ENCODE peak calls at places on chromosome 3, in seven cellular contexts. Q is stomach, B is SK-N-SH, U is transverse colon, Y is suprapubic skin, S is HCT116, K is GM23338. D is an unnamed sample.

GRCh38 chr3:196842567-196843434 is 24.9 kb upstream of the SENP5 start:
- DNase-seq in Q (no peak), B (no peak), U (no peak), Y (no peak), S (no peak), K (no peak), D (no peak)

GRCh38 chr3:29763115-29763514 is 482.2 kb downstream of the RBMS3 start:
- DNase-seq in Q (no peak), B (no peak), U (no peak), Y (no peak), S (no peak), K (no peak), D (no peak)

GRCh38 chr3:101070260-101071121 is 77.3 kb upstream of the ABI3BP start:
- DNase-seq in Q (peak), B (peak), U (peak), Y (no peak), S (peak), K (peak), D (no peak)

GRCh38 chr3:62210016-62210415 is 163.3 kb downstream of the FEZF2 start:
- DNase-seq in Q (no peak), B (no peak), U (no peak), Y (no peak), S (no peak), K (no peak), D (no peak)

GRCh38 chr3:132016061-132017041 is 18.5 kb downstream of the CPNE4 start:
- DNase-seq in Q (no peak), B (no peak), U (no peak), Y (no peak), S (no peak), K (no peak), D (no peak)

GRCh38 chr3:100002599-100003350 is 111.5 kb downstream of the FILIP1L start:
- DNase-seq in Q (peak), B (no peak), U (peak), Y (no peak), S (peak), K (no peak), D (no peak)

GRCh38 chr3:79461129-79461792 is 306.5 kb downstream of the ROBO1 start:
- DNase-seq in Q (no peak), B (peak), U (no peak), Y (no peak), S (no peak), K (no peak), D (no peak)

GRCh38 chr3:58356054-58356453 is 23.4 kb downstream of the PXK start:
- DNase-seq in Q (no peak), B (peak), U (peak), Y (no peak), S (no peak), K (no peak), D (no peak)

GRCh38 chr3:119494597-119494996 is 3.8 kb upstream of the TIMMDC1 start:
- DNase-seq in Q (no peak), B (no peak), U (no peak), Y (no peak), S (no peak), K (peak), D (no peak)

GRCh38 chr3:16936233-16936632 is 51.5 kb downstream of the PLCL2 start:
- DNase-seq in Q (no peak), B (no peak), U (no peak), Y (no peak), S (no peak), K (peak), D (no peak)

GRCh38 chr3:98021821-98022220 is 13.3 kb downstream of the GABRR3 start:
- DNase-seq in Q (no peak), B (no peak), U (no peak), Y (no peak), S (no peak), K (no peak), D (no peak)

DNA sequence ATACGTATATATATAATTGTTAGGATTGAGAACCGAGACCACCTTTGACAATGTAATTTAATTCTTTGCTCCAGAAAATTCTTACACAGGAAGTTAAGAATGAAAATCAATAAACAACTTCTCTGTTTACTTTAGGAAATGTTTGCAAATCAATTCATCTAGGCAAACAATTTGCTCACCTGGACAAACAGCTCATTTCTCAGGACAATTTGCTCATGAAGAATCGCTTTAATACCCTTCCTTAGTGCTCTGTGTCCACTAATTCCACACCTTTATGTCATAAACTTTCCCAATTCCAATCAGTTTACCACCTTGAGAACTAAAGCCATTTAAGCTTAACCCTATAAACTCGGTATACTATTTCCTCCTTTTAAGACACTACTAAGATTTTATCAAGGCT is 292.2 kb downstream of the BCHE start:
- DNase-seq in Q (no peak), B (no peak), U (no peak), Y (no peak), S (no peak), K (no peak), D (no peak)
- TF ChIP-seq POLR2AphosphoS5 in Q (no peak), B (no peak), U (no peak), Y (no peak), S (no peak), K (no peak), D (no peak)

DNA sequence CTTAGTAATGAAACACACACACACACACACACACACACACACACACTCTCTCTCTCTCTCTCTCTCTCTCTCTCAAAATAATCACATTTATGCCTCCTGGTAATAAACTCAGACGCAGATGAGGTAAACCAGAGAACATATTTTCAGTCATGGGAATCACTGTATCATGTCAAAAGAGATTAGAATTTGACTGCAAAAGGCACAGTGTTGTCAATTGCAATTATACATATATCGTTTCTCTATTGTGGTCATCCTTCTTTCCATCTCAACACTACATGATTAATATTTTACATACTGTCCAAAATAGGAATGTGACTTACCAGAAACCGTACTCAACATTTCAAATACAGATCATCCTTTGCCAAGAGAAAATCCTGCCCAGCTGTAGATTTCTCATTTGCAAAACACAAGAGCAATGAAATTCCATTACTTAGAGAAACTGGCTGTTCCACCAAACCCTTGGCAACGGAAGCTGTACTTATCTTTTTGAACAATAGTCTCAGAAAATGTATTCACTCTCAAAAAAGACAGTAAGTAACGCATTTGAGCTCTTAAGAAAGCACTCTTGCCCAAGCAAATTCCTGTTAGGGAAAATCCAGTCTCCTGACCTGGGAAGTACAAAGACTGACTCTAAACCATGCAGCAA is 24.3 kb downstream of the PDZRN3 start:
- DNase-seq in Q (no peak), B (no peak), U (no peak), Y (no peak), S (no peak), K (no peak), D (no peak)
- TF ChIP-seq POLR2AphosphoS5 in Q (no peak), B (peak), U (peak), Y (no peak), S (no peak), K (no peak), D (no peak)

DNA sequence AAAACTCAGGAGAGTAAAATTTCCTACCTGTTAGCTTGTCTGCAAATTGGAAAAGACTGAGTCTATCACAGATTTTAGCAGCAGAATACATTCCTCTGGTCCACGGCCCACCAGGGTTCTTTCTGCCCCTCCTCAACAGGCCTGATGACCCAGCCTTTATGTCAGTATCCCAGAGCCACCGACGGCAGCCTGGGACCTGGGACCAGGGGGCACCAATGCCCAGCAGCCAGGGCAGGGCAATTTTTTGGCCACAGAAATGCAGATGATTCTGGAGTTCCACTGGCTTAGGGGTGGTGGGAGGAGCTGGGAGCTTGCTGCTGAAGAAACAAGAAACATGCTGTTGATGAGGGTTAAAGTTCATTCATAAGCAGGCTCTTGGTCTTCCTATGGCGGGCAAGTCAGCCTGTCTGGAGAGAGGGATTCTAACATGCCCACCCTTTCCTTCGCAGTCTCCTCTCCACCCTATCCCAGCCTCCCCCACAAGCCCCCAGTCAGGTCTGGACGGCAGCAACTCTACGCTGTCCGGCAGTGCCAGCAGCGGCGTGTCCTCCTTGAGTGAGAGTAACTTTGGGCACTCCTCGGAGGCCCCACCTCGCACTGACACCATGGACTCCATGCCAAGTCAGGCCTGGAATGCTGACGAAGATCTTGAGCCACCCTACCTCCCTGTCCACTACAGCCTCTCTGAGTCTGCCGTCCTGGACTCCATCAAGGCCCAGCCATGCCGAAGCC is 4.3 kb upstream of the MANF start:
- DNase-seq in Q (no peak), B (no peak), U (no peak), Y (peak), S (no peak), K (no peak), D (no peak)
- TF ChIP-seq POLR2AphosphoS5 in Q (no peak), B (no peak), U (no peak), Y (no peak), S (no peak), K (no peak), D (no peak)

GRCh38 chr3:125356140-125357026 is 18.7 kb downstream of the ZNF148 start:
- DNase-seq in Q (no peak), B (no peak), U (no peak), Y (no peak), S (no peak), K (no peak), D (no peak)

GRCh38 chr3:125358923-125359322 is 16.2 kb downstream of the ZNF148 start:
- DNase-seq in Q (no peak), B (peak), U (no peak), Y (no peak), S (no peak), K (no peak), D (no peak)

GRCh38 chr3:125357837-125358236 is 17.3 kb downstream of the ZNF148 start:
- DNase-seq in Q (no peak), B (no peak), U (no peak), Y (no peak), S (no peak), K (no peak), D (no peak)

GRCh38 chr3:125359700-125360099 is 15.4 kb downstream of the ZNF148 start:
- DNase-seq in Q (no peak), B (peak), U (no peak), Y (no peak), S (no peak), K (no peak), D (no peak)

GRCh38 chr3:125357032-125357658 is 18.0 kb downstream of the ZNF148 start:
- DNase-seq in Q (peak), B (peak), U (peak), Y (peak), S (no peak), K (peak), D (no peak)
- TF ChIP-seq POLR2AphosphoS5 in Q (no peak), B (no peak), U (no peak), Y (no peak), S (no peak), K (peak), D (peak)

GRCh38 chr3:168628549-168628948 is 532.8 kb upstream of the GOLIM4 start:
- DNase-seq in Q (no peak), B (no peak), U (no peak), Y (no peak), S (no peak), K (no peak), D (no peak)
- TF ChIP-seq POLR2AphosphoS5 in Q (no peak), B (no peak), U (no peak), Y (no peak), S (no peak), K (no peak), D (no peak)

D was measured in SK-N-MC.